ENCODE peak calls at places on chromosomes 1 and 21, in eight cellular contexts. W, V, N, T, Z, L, D and P are unnamed samples.

GRCh38 chr1:84888753-84889152 is 4.3 kb downstream of the LPAR3 start:
- DNase-seq in W (no peak), V (no peak), N (no peak), T (no peak), Z (no peak), L (no peak), D (peak), P (no peak)

GRCh38 chr1:241641748-241642592 is 1.8 kb upstream of the CHML start:
- DNase-seq in W (no peak), V (no peak), N (peak), T (no peak), Z (peak), L (peak), D (peak), P (no peak)

GRCh38 chr1:159141584-159142518 is 29.6 kb upstream of the CADM3 start:
- DNase-seq in W (no peak), V (peak), N (peak), T (peak), Z (peak), L (peak), D (peak), P (no peak)

GRCh38 chr1:71295340-71295739 is 214.5 kb upstream of the ZRANB2 start:
- DNase-seq in W (no peak), V (peak), N (no peak), T (no peak), Z (no peak), L (no peak), D (no peak), P (no peak)

GRCh38 chr1:51898090-51898734 is 19.7 kb upstream of the NRDC start:
- DNase-seq in W (no peak), V (no peak), N (peak), T (peak), Z (peak), L (peak), D (peak), P (no peak)

GRCh38 chr1:245155186-245156040 is 628 bp downstream of the KIF26B start:
- DNase-seq in W (no peak), V (peak), N (peak), T (no peak), Z (peak), L (peak), D (peak), P (peak)

GRCh38 chr1:177236967-177237366 is 66.2 kb downstream of the BRINP2 start:
- DNase-seq in W (no peak), V (no peak), N (no peak), T (no peak), Z (no peak), L (no peak), D (no peak), P (no peak)

GRCh38 chr1:224205438-224205840 is 22.4 kb downstream of the DEGS1 start:
- DNase-seq in W (no peak), V (no peak), N (peak), T (peak), Z (peak), L (peak), D (peak), P (no peak)

GRCh38 chr1:105641407-105641806 is 1415.1 kb upstream of the PRMT6 start:
- DNase-seq in W (no peak), V (no peak), N (no peak), T (no peak), Z (no peak), L (no peak), D (peak), P (no peak)

GRCh38 chr1:155871390-155871789 is 12.0 kb downstream of the SYT11 start:
- DNase-seq in W (no peak), V (no peak), N (no peak), T (no peak), Z (peak), L (peak), D (no peak), P (no peak)

GRCh38 chr1:63322248-63322943 is at the start of gene FOXD3:
- DNase-seq in W (no peak), V (peak), N (peak), T (no peak), Z (no peak), L (peak), D (peak), P (peak)

GRCh38 chr1:165742194-165742593 is 26.5 kb downstream of the TMCO1 start:
- DNase-seq in W (no peak), V (peak), N (no peak), T (no peak), Z (no peak), L (no peak), D (no peak), P (no peak)

GRCh38 chr1:165144757-165145397 is 211.6 kb downstream of the LMX1A start:
- DNase-seq in W (no peak), V (peak), N (peak), T (peak), Z (peak), L (peak), D (peak), P (peak)

GRCh38 chr1:117783586-117784396 is 145.6 kb downstream of the GDAP2 start:
- DNase-seq in W (no peak), V (no peak), N (no peak), T (no peak), Z (no peak), L (no peak), D (no peak), P (no peak)

GRCh38 chr21:37463083-37463780 is 96.7 kb downstream of the DYRK1A start:
- DNase-seq in W (no peak), V (peak), N (peak), T (no peak), Z (peak), L (peak), D (peak), P (no peak)

GRCh38 chr1:207565546-207566468 is 69.8 kb downstream of the CR1 start:
- DNase-seq in W (no peak), V (peak), N (no peak), T (no peak), Z (peak), L (peak), D (peak), P (no peak)

GRCh38 chr1:90396917-90397316 is 320.2 kb downstream of the BARHL2 start:
- DNase-seq in W (no peak), V (no peak), N (no peak), T (no peak), Z (no peak), L (no peak), D (no peak), P (no peak)

GRCh38 chr1:183653876-183654451 is 848 bp upstream of the APOBEC4 start:
- DNase-seq in W (no peak), V (no peak), N (no peak), T (no peak), Z (no peak), L (no peak), D (no peak), P (no peak)

GRCh38 chr1:225435957-225436392 is 8.1 kb upstream of the LBR start:
- DNase-seq in W (no peak), V (no peak), N (no peak), T (no peak), Z (no peak), L (no peak), D (no peak), P (no peak)

GRCh38 chr1:58443986-58444603 is 102.4 kb downstream of the OMA1 start:
- DNase-seq in W (no peak), V (no peak), N (peak), T (peak), Z (no peak), L (no peak), D (no peak), P (no peak)

GRCh38 chr1:60577036-60577435 is 503.5 kb upstream of the C1orf87 start:
- DNase-seq in W (no peak), V (no peak), N (no peak), T (no peak), Z (no peak), L (no peak), D (no peak), P (no peak)

GRCh38 chr1:221886311-221887090 is 144.6 kb upstream of the DUSP10 start:
- DNase-seq in W (no peak), V (no peak), N (peak), T (peak), Z (peak), L (no peak), D (peak), P (no peak)

GRCh38 chr21:38766987-38767722 is 38.6 kb upstream of the ETS2 start:
- DNase-seq in W (peak), V (no peak), N (no peak), T (no peak), Z (peak), L (no peak), D (no peak), P (no peak)

GRCh38 chr1:37509181-37509580 is 5.4 kb downstream of the MEAF6 start:
- DNase-seq in W (no peak), V (no peak), N (peak), T (no peak), Z (peak), L (peak), D (peak), P (no peak)

GRCh38 chr1:170800243-170800642 is 135.1 kb upstream of the MROH9 start:
- DNase-seq in W (no peak), V (no peak), N (no peak), T (no peak), Z (no peak), L (no peak), D (no peak), P (no peak)

GRCh38 chr1:109895720-109896504 is 14.7 kb upstream of the CSF1 start:
- DNase-seq in W (no peak), V (no peak), N (peak), T (no peak), Z (peak), L (peak), D (peak), P (no peak)

GRCh38 chr1:94803517-94804441 is 16.4 kb upstream of the SLC44A3 start:
- DNase-seq in W (no peak), V (no peak), N (no peak), T (no peak), Z (no peak), L (peak), D (no peak), P (no peak)

GRCh38 chr1:156496211-156496761 is 4.3 kb downstream of the MEF2D start:
- DNase-seq in W (no peak), V (no peak), N (no peak), T (no peak), Z (no peak), L (no peak), D (no peak), P (no peak)

GRCh38 chr1:164087893-164088292 is 471.1 kb upstream of the PBX1 start:
- DNase-seq in W (no peak), V (no peak), N (no peak), T (no peak), Z (no peak), L (no peak), D (no peak), P (no peak)

GRCh38 chr1:164092603-164093353 is 466.2 kb upstream of the PBX1 start:
- DNase-seq in W (no peak), V (no peak), N (no peak), T (no peak), Z (no peak), L (peak), D (no peak), P (no peak)

GRCh38 chr1:164093543-164093942 is 465.4 kb upstream of the PBX1 start:
- DNase-seq in W (no peak), V (no peak), N (no peak), T (no peak), Z (no peak), L (no peak), D (no peak), P (no peak)
- TF ChIP-seq CTCF in W (no peak), V (no peak), N (no peak), T (no peak), Z (no peak), L (no peak), D (no peak), P (no peak)

GRCh38 chr1:246698466-246699094 is 25.6 kb upstream of the SCCPDH start:
- DNase-seq in W (no peak), V (no peak), N (no peak), T (no peak), Z (no peak), L (no peak), D (no peak), P (peak)

GRCh38 chr1:246695666-246696065 is 28.5 kb upstream of the SCCPDH start:
- DNase-seq in W (no peak), V (no peak), N (no peak), T (no peak), Z (no peak), L (no peak), D (no peak), P (peak)

GRCh38 chr1:246703581-246703980 is 20.6 kb upstream of the SCCPDH start:
- DNase-seq in W (no peak), V (no peak), N (no peak), T (no peak), Z (no peak), L (no peak), D (no peak), P (peak)

GRCh38 chr1:246695136-246695535 is 29.1 kb upstream of the SCCPDH start:
- DNase-seq in W (no peak), V (no peak), N (peak), T (no peak), Z (peak), L (no peak), D (peak), P (peak)

DNA sequence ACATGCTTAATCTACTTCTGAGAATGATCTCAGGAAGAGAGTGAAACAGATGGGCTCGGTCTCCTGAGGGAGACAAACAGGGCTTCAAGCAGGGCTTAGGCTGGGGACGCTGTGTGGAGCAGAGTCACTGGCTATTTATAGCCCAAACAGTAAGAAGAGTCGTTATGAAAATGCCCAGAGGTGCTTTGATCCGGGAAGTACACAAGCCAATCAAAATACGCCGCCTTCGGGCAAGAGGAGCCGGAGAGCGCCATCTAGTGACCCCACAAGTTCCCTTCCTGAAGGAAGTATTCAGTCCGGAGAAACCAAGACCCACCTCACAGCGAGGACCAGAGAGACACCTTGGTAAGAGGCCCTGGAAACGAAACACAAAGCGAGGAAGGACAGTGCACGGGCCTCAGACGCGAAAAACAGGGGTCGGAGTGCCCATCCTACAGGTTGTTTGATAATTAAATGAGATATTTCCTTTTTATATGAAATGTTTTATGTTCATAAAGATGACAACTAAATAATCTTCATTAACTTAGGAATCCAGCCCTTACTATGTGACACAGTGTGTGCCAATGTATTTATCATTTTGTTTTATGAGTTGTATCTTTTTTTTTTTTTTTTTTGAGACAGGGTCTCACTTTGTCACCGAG is 25.0 kb upstream of the SCCPDH start:
- DNase-seq in W (peak), V (peak), N (peak), T (peak), Z (peak), L (peak), D (peak), P (peak)
- TF ChIP-seq CTCF in W (peak), V (peak), N (peak), T (peak), Z (peak), L (peak), D (peak), P (peak)

GRCh38 chr1:160357286-160358002 is 9.4 kb upstream of the NHLH1 start:
- DNase-seq in W (no peak), V (no peak), N (peak), T (no peak), Z (no peak), L (no peak), D (no peak), P (no peak)

GRCh38 chr1:160353223-160353622 is 10.0 kb downstream of the NCSTN start:
- DNase-seq in W (no peak), V (no peak), N (peak), T (no peak), Z (no peak), L (no peak), D (no peak), P (no peak)

GRCh38 chr1:160352555-160352954 is 9.4 kb downstream of the NCSTN start:
- DNase-seq in W (no peak), V (no peak), N (no peak), T (no peak), Z (no peak), L (no peak), D (no peak), P (no peak)

GRCh38 chr1:160351629-160352028 is 8.4 kb downstream of the NCSTN start:
- DNase-seq in W (no peak), V (no peak), N (no peak), T (no peak), Z (no peak), L (no peak), D (no peak), P (no peak)

DNA sequence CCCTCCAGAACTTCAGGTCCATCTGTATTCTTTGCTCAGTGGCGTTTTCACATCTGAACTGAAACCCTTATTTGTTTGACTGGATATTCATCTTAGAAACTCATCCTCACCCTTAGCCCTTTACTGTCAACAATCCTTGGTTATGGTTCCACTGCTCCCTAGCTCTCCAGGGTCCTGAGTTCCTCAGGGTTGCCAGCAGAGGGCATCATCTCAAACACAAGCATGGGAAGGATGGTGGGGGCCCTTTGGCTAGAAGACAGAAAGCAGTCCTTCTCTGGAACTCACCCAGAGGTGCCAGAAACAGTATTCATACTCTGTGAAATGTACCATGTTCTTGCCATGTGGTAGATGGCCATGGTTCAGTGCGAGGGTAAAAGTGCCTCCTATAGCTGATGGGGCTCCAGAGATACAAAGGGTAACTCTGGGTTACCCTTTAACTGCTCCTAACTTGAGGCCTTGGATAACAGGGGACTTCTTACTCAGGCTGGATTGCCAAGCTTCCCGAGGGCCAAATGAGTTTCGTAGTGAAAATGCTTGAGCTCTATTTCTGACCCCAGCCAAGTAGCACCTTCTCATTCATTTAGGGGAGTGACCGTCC is 11.3 kb downstream of the NCSTN start:
- DNase-seq in W (no peak), V (peak), N (no peak), T (no peak), Z (peak), L (peak), D (peak), P (no peak)
- TF ChIP-seq CTCF in W (peak), V (peak), N (peak), T (peak), Z (peak), L (peak), D (peak), P (peak)

GRCh38 chr1:174871886-174872285 is 127.9 kb upstream of the CACYBP start:
- DNase-seq in W (no peak), V (no peak), N (no peak), T (no peak), Z (no peak), L (no peak), D (peak), P (no peak)

GRCh38 chr1:174875306-174875705 is 124.4 kb upstream of the CACYBP start:
- DNase-seq in W (peak), V (no peak), N (no peak), T (no peak), Z (peak), L (no peak), D (peak), P (no peak)

GRCh38 chr1:174870319-174870718 is 129.4 kb upstream of the CACYBP start:
- DNase-seq in W (no peak), V (no peak), N (no peak), T (no peak), Z (no peak), L (no peak), D (no peak), P (no peak)

GRCh38 chr1:174874337-174875053 is 125.3 kb upstream of the CACYBP start:
- DNase-seq in W (no peak), V (no peak), N (no peak), T (no peak), Z (no peak), L (no peak), D (no peak), P (no peak)

GRCh38 chr1:174872615-174873058 is 127.1 kb upstream of the CACYBP start:
- DNase-seq in W (no peak), V (no peak), N (peak), T (no peak), Z (no peak), L (no peak), D (peak), P (no peak)
- TF ChIP-seq CTCF in W (no peak), V (no peak), N (no peak), T (no peak), Z (no peak), L (no peak), D (no peak), P (no peak)

GRCh38 chr1:6868371-6869001 is 83.2 kb downstream of the CAMTA1 start:
- DNase-seq in W (no peak), V (no peak), N (no peak), T (no peak), Z (no peak), L (no peak), D (no peak), P (no peak)
- TF ChIP-seq CTCF in W (no peak), V (no peak), N (no peak), T (no peak), Z (no peak), L (no peak), D (no peak), P (no peak)

GRCh38 chr1:16237343-16237830 is 404 bp upstream of the CPLANE2 start:
- DNase-seq in W (no peak), V (no peak), N (peak), T (no peak), Z (no peak), L (no peak), D (peak), P (no peak)

GRCh38 chr1:16236495-16237342 is at the start of gene CPLANE2:
- DNase-seq in W (peak), V (peak), N (peak), T (peak), Z (peak), L (peak), D (peak), P (peak)

GRCh38 chr1:16233431-16233830 is 3.6 kb downstream of the CPLANE2 start:
- DNase-seq in W (no peak), V (no peak), N (no peak), T (no peak), Z (no peak), L (no peak), D (no peak), P (no peak)

GRCh38 chr1:16235347-16235746 is 1.6 kb downstream of the CPLANE2 start:
- DNase-seq in W (no peak), V (no peak), N (no peak), T (no peak), Z (no peak), L (no peak), D (no peak), P (no peak)

DNA sequence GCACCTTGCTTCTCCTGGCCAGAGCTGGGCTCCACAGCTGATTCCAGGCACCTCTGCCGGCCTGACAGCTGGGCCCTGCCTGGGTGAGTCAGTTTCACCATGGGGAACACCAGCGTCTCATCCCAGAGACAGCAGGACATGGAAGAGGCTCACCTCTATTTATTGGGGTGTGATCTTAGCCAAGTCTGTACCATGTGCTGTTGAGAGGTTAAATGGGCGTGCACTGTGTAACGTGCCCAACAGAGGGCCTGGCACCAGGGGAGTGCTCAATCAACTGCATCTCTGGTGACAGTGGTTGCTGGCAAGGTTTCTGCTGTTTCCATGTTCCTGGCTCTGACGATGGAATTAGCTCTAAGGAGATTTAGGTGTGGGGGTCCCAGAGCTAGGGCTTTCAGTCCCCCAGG is 890 bp downstream of the CPLANE2 start:
- DNase-seq in W (peak), V (no peak), N (peak), T (no peak), Z (peak), L (peak), D (peak), P (no peak)
- TF ChIP-seq CTCF in W (peak), V (no peak), N (peak), T (no peak), Z (peak), L (no peak), D (peak), P (peak)

GRCh38 chr1:204714861-204715511 is 29.4 kb upstream of the LRRN2 start:
- DNase-seq in W (no peak), V (peak), N (no peak), T (no peak), Z (no peak), L (no peak), D (no peak), P (no peak)
- TF ChIP-seq CTCF in W (no peak), V (no peak), N (no peak), T (no peak), Z (no peak), L (no peak), D (no peak), P (no peak)